ENCODE peak calls at places on chromosomes 13 and 19, in seven cellular contexts. K is CD4-positive, alpha-beta T cell; G is astrocyte of the spinal cord; Q is stimulated activated CD8-positive, alpha-beta memory T cell treated with anti-CD3 and anti-CD28 coated beads, Interleukin-15, amount 100 ng/mL, for 24 hours; N is omental fat pad; S is Daoy; R is type B pancreatic cell. L is an unnamed sample.

GRCh38 chr13:114087430-114087829 is 45.0 kb downstream of the RASA3 start:
- DNase-seq in K (no peak), G (no peak), Q (no peak), N (peak; percentile 8), S (no peak), R (no peak), L (no peak)

GRCh38 chr19:47729799-47730520 is 15.4 kb upstream of the NOP53 start:
- DNase-seq in K (no peak), G (no peak), Q (peak; percentile 31), N (peak; percentile 40), S (no peak), R (no peak), L (no peak)

GRCh38 chr19:28046932-28047331 is 1166.0 kb downstream of the UQCRFS1 start:
- DNase-seq in K (no peak), G (no peak), Q (no peak), N (no peak), S (no peak), R (no peak), L (no peak)

GRCh38 chr13:101654916-101655315 is 202.4 kb downstream of the ITGBL1 start:
- DNase-seq in K (no peak), G (no peak), Q (no peak), N (no peak), S (peak; percentile 5), R (no peak), L (no peak)

GRCh38 chr19:10510301-10510802 is 6.9 kb downstream of the S1PR5 start:
- DNase-seq in K (peak; percentile 61), G (no peak), Q (no peak), N (no peak), S (peak; percentile 23), R (peak; percentile 77), L (peak; percentile 57)

GRCh38 chr13:72295173-72295572 is 428.2 kb upstream of the DACH1 start:
- DNase-seq in K (no peak), G (peak; percentile 47), Q (no peak), N (no peak), S (no peak), R (no peak), L (no peak)

GRCh38 chr13:57633141-57633949 is 1.8 kb downstream of the PCDH17 start:
- DNase-seq in K (no peak), G (no peak), Q (no peak), N (no peak), S (no peak), R (peak; percentile 74), L (no peak)

GRCh38 chr13:106619688-106620555 is 52.0 kb upstream of the ARGLU1 start:
- DNase-seq in K (no peak), G (peak; percentile 70), Q (no peak), N (no peak), S (peak; percentile 51), R (no peak), L (no peak)

GRCh38 chr19:13962738-13963602 is 10.7 kb downstream of the DCAF15 start:
- DNase-seq in K (no peak), G (peak; percentile 66), Q (no peak), N (no peak), S (peak; percentile 64), R (no peak), L (no peak)

GRCh38 chr19:4086336-4086953 is 19.7 kb upstream of the ZBTB7A start:
- DNase-seq in K (no peak), G (no peak), Q (no peak), N (no peak), S (peak; percentile 1), R (no peak), L (no peak)